ENCODE peak calls at places on chromosome 9, in nine cellular contexts. J, A, V, O, N, U, K, B and R are unnamed samples.

GRCh38 chr9:83219154-83219923 is 156.4 kb upstream of the RASEF start:
- DNase-seq in J (peak; percentile 96), A (peak; percentile 93), V (peak; percentile 80), O (peak; percentile 72), N (peak; percentile 87), U (peak; percentile 59), K (peak; percentile 85), B (peak; percentile 68), R (peak; percentile 75)

GRCh38 chr9:94967481-94967880 is 241.0 kb downstream of the AOPEP start:
- DNase-seq in J (no peak), A (no peak), V (no peak), O (no peak), N (no peak), U (no peak), K (peak; percentile 75), B (no peak), R (no peak)

GRCh38 chr9:96619109-96619435 is 571 bp downstream of the CDC14B start:
- DNase-seq in J (no peak), A (no peak), V (no peak), O (no peak), N (no peak), U (no peak), K (peak; percentile 17), B (no peak), R (no peak)

GRCh38 chr9:132994410-132995120 is 16.1 kb downstream of the GFI1B start:
- DNase-seq in J (peak; percentile 19), A (no peak), V (peak; percentile 69), O (peak; percentile 92), N (peak; percentile 53), U (peak; percentile 70), K (no peak), B (no peak), R (no peak)

GRCh38 chr9:88905506-88905905 is 85.8 kb upstream of the S1PR3 start:
- DNase-seq in J (no peak), A (no peak), V (peak; percentile 52), O (no peak), N (no peak), U (no peak), K (no peak), B (no peak), R (no peak)

GRCh38 chr9:87213948-87214347 is 266.6 kb upstream of the GAS1 start:
- DNase-seq in J (no peak), A (no peak), V (no peak), O (peak; percentile 32), N (no peak), U (no peak), K (no peak), B (no peak), R (no peak)

GRCh38 chr9:110731437-110732028 is 62.9 kb downstream of the MUSK start:
- DNase-seq in J (no peak), A (no peak), V (peak; percentile 17), O (no peak), N (no peak), U (no peak), K (no peak), B (no peak), R (no peak)

GRCh38 chr9:76557674-76558073 is 98.7 kb downstream of the GCNT1 start:
- DNase-seq in J (no peak), A (no peak), V (peak; percentile 94), O (peak; percentile 63), N (no peak), U (no peak), K (no peak), B (no peak), R (no peak)

GRCh38 chr9:72025956-72026355 is 34.5 kb downstream of the C9orf57 start:
- DNase-seq in J (no peak), A (no peak), V (peak; percentile 50), O (peak; percentile 90), N (no peak), U (no peak), K (no peak), B (no peak), R (no peak)

GRCh38 chr9:26856413-26857032 is 36.1 kb downstream of the CAAP1 start:
- DNase-seq in J (peak; percentile 89), A (no peak), V (peak; percentile 26), O (peak; percentile 55), N (no peak), U (peak; percentile 69), K (no peak), B (no peak), R (no peak)

GRCh38 chr9:110799396-110799795 is 130.8 kb downstream of the MUSK start:
- DNase-seq in J (no peak), A (no peak), V (peak; percentile 43), O (no peak), N (no peak), U (no peak), K (no peak), B (no peak), R (no peak)

GRCh38 chr9:21777701-21778100 is 24.7 kb upstream of the MTAP start:
- DNase-seq in J (peak; percentile 6), A (no peak), V (peak; percentile 91), O (peak; percentile 61), N (no peak), U (peak; percentile 65), K (no peak), B (no peak), R (no peak)

DNA sequence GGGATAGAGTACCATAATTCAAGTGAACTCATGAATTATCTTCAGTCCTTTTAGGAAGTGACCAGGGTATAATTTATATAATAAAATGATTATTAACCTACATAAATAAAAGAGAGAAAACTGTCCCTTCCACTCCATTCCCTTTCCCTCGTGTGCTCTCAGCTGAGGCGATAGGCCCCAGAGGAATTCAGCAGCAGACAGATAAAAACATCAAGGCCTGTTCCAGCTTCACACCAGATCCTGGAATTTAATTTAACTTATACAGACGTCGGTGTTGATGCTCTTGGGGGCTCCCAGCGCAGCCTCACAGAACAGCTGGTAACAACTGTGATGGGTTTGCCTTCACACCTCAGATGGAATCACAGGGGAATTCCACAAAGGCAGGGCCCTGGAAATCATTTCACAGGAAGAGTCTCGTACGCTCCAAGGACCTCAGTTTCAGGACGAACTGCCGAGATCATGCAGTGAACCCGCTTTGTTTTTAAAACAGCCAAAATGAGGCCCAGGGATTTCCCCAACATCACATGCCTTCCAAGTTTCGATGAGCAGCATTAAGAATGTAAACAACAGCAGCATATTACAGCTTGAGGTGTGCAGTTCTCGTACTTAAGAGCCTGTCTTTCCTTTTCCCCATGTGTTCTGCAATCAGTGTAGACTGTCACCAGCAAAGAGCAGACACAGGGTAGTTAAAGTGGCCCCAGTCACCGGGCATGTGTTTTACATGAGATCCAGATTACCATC is 73.6 kb upstream of the ALDH1B1 start:
- DNase-seq in J (no peak), A (no peak), V (peak; percentile 49), O (peak; percentile 30), N (no peak), U (no peak), K (peak; percentile 40), B (no peak), R (no peak)
- H3K4me3 ChIP-seq in J (no peak overlapping the region), A (peak overlapping the region; percentile 31), V (peak overlapping the region; percentile 10), O (no peak overlapping the region), N (peak overlapping the region; percentile 22), U (no peak overlapping the region), K (no peak overlapping the region), B (peak overlapping the region; percentile 21), R (peak overlapping the region; percentile 14)

GRCh38 chr9:1929722-1930621 is 85.2 kb upstream of the SMARCA2 start:
- DNase-seq in J (no peak), A (no peak), V (no peak), O (no peak), N (no peak), U (no peak), K (no peak), B (no peak), R (no peak)
- H3K4me3 ChIP-seq in J (no peak overlapping the region), A (no peak overlapping the region), V (no peak overlapping the region), O (no peak overlapping the region), N (no peak overlapping the region), U (no peak overlapping the region), K (no peak overlapping the region), B (no peak overlapping the region), R (no peak overlapping the region)

GRCh38 chr9:135341612-135342169 is 137.9 kb upstream of the PPP1R26 start:
- DNase-seq in J (no peak), A (peak; percentile 57), V (no peak), O (no peak), N (peak; percentile 27), U (no peak), K (no peak), B (no peak), R (no peak)

GRCh38 chr9:135340726-135341475 is 138.7 kb upstream of the PPP1R26 start:
- DNase-seq in J (no peak), A (peak; percentile 52), V (no peak), O (no peak), N (no peak), U (no peak), K (no peak), B (no peak), R (no peak)

GRCh38 chr9:135338546-135338945 is 141.0 kb upstream of the PPP1R26 start:
- DNase-seq in J (no peak), A (no peak), V (no peak), O (no peak), N (peak; percentile 44), U (no peak), K (no peak), B (peak; percentile 12), R (peak; percentile 6)

GRCh38 chr9:135340143-135340655 is 139.4 kb upstream of the PPP1R26 start:
- DNase-seq in J (peak; percentile 76), A (peak; percentile 22), V (no peak), O (no peak), N (no peak), U (no peak), K (no peak), B (no peak), R (no peak)

DNA sequence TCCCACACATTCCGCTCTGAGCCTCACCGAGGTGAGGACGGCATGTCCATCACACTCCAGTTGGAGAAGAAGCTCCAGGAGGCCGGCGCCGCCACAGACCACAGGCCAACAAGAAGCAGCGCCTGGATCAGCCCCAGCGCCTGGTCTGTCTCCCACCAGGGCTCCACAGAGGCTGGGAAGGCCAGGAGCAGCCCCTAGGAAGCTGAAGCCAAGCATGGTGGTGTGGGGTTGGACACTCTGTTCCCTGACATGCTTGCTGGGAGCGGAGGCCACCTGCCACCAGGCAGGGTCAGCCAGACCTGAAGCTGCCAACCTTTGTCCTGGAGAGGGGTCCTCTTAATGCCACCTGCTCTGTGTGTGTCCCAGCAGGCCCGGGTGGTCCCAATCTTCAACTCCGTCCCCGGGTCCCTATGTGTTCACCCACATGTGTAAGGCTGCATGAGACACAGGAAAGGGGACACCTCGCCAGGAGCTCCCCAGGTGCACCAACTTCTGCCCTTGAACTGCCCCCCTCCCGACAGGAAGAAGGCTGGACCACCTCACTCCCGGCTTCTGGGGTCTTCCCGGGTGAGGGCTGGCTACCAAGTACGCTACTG is 140.1 kb upstream of the PPP1R26 start:
- DNase-seq in J (no peak), A (peak; percentile 57), V (no peak), O (no peak), N (peak; percentile 26), U (no peak), K (no peak), B (no peak), R (peak; percentile 8)
- H3K4me3 ChIP-seq in J (no peak overlapping the region), A (no peak overlapping the region), V (no peak overlapping the region), O (no peak overlapping the region), N (no peak overlapping the region), U (no peak overlapping the region), K (no peak overlapping the region), B (no peak overlapping the region), R (no peak overlapping the region)

DNA sequence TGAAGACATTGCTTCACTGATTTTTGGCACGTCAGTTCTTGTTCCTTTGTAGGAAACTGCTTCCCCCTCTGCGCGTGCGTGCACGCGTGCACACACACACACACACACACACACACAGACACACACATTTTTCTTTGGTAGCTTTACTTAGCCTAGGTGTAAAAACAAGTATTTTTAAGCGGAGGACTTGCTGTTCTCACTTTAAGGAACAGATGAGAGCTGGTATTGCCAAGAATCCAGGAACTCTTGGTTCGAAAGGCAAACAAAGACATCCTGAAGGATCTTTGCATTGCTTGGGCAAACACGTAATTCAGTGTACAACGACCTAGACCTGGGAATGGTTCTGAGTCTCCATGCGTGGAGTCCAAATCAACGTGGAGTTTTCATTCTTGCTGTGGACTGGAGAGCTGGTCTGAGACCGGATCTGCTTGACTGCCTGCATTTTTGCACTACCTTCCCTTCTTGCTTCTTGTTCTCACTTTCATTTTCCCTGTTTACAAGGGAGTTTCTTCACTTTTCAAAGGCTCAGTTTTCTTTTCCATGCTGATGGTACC is 8.2 kb downstream of the TMEM268 start:
- DNase-seq in J (no peak), A (peak; percentile 82), V (no peak), O (peak; percentile 60), N (peak; percentile 81), U (no peak), K (no peak), B (no peak), R (no peak)
- H3K4me3 ChIP-seq in J (no peak overlapping the region), A (peak overlapping the region; percentile 34), V (no peak overlapping the region), O (peak overlapping the region; percentile 1), N (peak overlapping the region; percentile 44), U (no peak overlapping the region), K (no peak overlapping the region), B (no peak overlapping the region), R (no peak overlapping the region)